ENCODE peak calls at places on chromosomes 16 and 17, in seven cellular contexts. M is CD8-positive, alpha-beta T cell; K is RWPE2; E is heart left ventricle; L is IMR-90; P is esophagus squamous epithelium; X is lung. G is an unnamed sample. For H3K4me1, the result is how much of the 10 kb centered on the place peaks cover.

GRCh38 chr17:78804777-78805176 is 22.7 kb upstream of the CYTH1 start:
- DNase-seq in M (no peak), E (peak), L (no peak), K (no peak), X (no peak), P (no peak), G (no peak)

GRCh38 chr17:79707931-79708891 is 22.5 kb upstream of the ENPP7 start:
- DNase-seq in L (peak), P (no peak), K (no peak), X (no peak), E (peak), M (peak), G (peak)

GRCh38 chr17:4541328-4542002 is 13.7 kb downstream of the MYBBP1A start:
- DNase-seq in K (no peak), M (no peak), L (no peak), X (no peak), E (no peak), P (no peak), G (no peak)

GRCh38 chr17:45172541-45173286 is 11.0 kb downstream of the HEXIM2 start:
- DNase-seq in K (peak), P (no peak), M (peak), E (peak), X (peak), L (peak), G (peak)

GRCh38 chr16:8848939-8849391 is 19.8 kb downstream of the CARHSP1 start:
- DNase-seq in M (no peak), E (no peak), X (no peak), P (no peak), K (peak), L (peak), G (peak)

GRCh38 chr16:26672206-26672605 is 394.5 kb upstream of the C16orf82 start:
- DNase-seq in E (no peak), X (no peak), M (no peak), K (no peak), P (no peak), L (no peak), G (no peak)

GRCh38 chr17:80860101-80860671 is 131.5 kb upstream of the CHMP6 start:
- DNase-seq in E (no peak), L (no peak), M (no peak), P (no peak), K (peak), X (no peak), G (no peak)

GRCh38 chr17:7425756-7426155 is 340 bp downstream of the SPEM2 start:
- DNase-seq in K (no peak), E (no peak), L (no peak), M (no peak), P (no peak), X (no peak), G (no peak)

GRCh38 chr17:51427259-51428255 is 167.2 kb downstream of the UTP18 start:
- DNase-seq in L (no peak), E (no peak), K (no peak), P (no peak), M (peak), X (no peak), G (no peak)

GRCh38 chr17:62793919-62794665 is 14.0 kb downstream of the MARCHF10 start:
- DNase-seq in M (no peak), L (no peak), P (no peak), X (no peak), E (no peak), K (no peak), G (no peak)

GRCh38 chr17:40362696-40363479 is 1.6 kb downstream of the GJD3 start:
- DNase-seq in L (peak), E (peak), M (peak), X (peak), P (no peak), K (peak), G (peak)

GRCh38 chr17:76726766-76727718 is at the start of gene METTL23:
- DNase-seq in K (peak), M (peak), L (peak), X (peak), E (peak), P (no peak), G (peak)
- H3K4me1 ChIP-seq in K (under half), M (under half), L (under half), X (under half), E (under half), P (under half), G (under half)

GRCh38 chr16:662597-662996 is 5.3 kb upstream of the RHOT2 start:
- DNase-seq in X (no peak), M (no peak), E (no peak), L (no peak), P (no peak), K (no peak), G (no peak)

GRCh38 chr16:660132-660458 is 7.8 kb upstream of the RHOT2 start:
- DNase-seq in P (no peak), M (no peak), X (no peak), K (no peak), L (no peak), E (no peak), G (no peak)

GRCh38 chr16:660459-661183 is 7.3 kb upstream of the RHOT2 start:
- DNase-seq in K (peak), X (peak), M (peak), P (no peak), L (peak), E (peak), G (peak)

GRCh38 chr16:662095-662494 is 5.8 kb upstream of the RHOT2 start:
- DNase-seq in M (no peak), X (no peak), P (no peak), K (no peak), L (no peak), E (no peak), G (no peak)

GRCh38 chr16:661184-661821 is 6.6 kb upstream of the RHOT2 start:
- DNase-seq in K (no peak), L (no peak), E (no peak), P (no peak), M (no peak), X (no peak), G (peak)
- TF ChIP-seq CTCF in K (no peak), L (no peak), E (no peak), P (no peak), M (no peak), X (no peak), G (no peak)

DNA sequence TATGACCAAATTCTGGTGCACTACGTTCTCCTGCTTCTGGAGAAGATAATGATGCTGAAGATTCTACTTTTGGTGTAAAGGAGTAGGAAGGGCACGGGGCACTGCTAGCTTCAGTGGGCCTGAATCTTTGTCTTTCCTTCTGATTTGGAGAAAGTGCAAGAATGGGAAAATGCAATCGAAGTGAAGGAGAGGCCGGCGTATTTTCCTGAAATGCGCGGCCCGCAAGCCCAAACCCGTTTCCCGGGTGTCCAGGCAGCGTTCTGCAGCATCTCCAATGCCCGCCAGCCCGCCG is 372 bp upstream of the NDE1 start:
- DNase-seq in L (no peak), E (no peak), K (no peak), X (no peak), M (no peak), P (no peak), G (no peak)
- H3K27ac ChIP-seq in L (no peak), E (no peak), K (peak), X (peak), M (peak), P (peak), G (peak)

DNA sequence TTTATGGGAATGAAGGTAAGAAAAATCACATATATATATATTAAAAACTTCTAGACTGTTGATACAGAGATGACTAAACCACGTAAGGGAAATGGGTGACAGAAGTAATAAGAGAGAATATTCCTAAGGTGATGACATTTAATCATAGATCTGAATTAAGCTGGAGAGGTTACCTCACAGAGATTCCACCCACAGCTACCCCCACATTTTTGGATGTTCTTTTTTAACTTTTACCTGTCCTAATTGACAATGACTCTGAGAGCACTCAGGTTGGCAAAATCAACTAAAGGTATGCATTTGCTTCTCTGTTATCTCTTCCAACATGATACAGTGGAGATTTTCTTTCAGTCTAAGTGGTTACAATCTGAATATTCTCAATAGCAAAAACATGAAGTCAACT is 1280.6 kb downstream of the CDH11 start:
- DNase-seq in X (no peak), K (no peak), L (no peak), M (no peak), E (no peak), P (no peak), G (no peak)
- H3K4me1 ChIP-seq in X (under half), K (under half), L (under half), M (under half), E (under half), P (under half), G (under half)

DNA sequence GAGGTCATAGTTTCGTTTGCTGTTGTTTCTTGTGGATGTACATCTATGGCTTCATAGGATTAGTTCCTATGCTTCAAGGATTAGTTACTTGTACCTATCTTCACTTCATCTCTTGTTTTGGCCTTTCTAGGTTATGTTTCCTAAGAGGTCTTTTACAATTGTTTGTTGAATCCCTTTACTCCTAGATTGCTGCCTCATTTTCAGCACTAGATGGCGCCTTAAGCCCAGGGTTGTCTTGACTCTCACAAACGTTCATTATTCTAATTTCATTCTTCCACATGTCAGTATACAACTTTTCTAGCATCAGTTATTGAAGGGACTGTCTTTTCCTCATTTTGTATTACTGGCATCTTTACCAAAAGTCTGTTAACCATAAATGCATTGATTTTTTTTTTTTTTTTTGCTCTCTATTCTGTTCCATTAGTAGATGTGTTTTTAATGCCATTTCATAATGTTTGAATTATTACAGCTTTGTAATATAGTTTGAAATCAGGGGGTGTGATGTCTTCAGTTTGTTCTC is 45.0 kb upstream of the NACA2 start:
- DNase-seq in K (no peak), P (no peak), L (peak), X (no peak), M (no peak), E (no peak), G (no peak)
- TF ChIP-seq CTCF in K (peak), P (peak), L (peak), X (peak), M (peak), E (peak), G (peak)

DNA sequence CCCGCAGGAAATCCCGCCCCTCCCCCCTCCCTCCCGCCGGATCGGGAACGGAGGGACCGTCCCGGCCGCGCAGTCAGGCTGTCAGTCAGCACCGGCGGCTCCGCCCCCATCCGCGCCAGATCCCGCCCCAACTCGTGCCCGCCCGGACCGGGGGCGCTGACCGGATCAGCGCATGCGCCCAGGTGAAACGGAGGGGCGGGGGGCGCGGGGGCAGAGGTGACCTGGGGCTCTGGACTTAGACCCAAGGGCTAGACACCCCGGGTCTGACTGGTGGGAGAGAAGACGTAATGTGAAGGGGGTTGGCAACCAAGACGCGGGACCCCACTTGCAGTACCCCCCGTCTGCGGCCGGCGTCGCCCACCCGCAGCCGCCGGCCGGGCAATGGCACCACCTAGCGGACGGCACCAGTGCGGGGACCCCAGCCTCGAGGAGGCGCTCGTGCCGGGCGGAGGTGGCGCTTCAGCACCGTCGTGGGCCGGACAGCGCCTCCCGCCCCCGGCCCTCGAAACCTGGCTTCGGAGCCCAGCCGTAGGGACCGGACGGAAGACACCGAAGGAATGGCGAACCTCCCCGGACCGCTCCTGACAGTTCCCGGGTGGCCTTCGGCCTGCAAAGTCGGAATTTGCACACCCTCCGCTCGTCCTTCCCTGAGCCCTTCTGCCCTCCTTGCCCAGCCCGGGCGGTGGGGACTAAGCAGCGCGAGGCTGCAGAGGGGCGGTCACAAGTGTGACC is at the start of gene CASKIN2:
- DNase-seq in P (peak), M (peak), X (peak), K (peak), E (peak), L (peak), G (peak)
- H3K27ac ChIP-seq in P (peak), M (peak), X (peak), K (peak), E (peak), L (peak), G (peak)

GRCh38 chr16:11672206-11673090 is 4.2 kb downstream of the SNN start:
- DNase-seq in X (no peak), M (peak), K (no peak), E (peak), L (no peak), P (no peak), G (peak)

GRCh38 chr16:11671676-11672075 is 3.4 kb downstream of the SNN start:
- DNase-seq in X (no peak), E (no peak), M (no peak), P (no peak), K (no peak), L (no peak), G (no peak)

GRCh38 chr16:11669380-11670146 is 1.3 kb downstream of the SNN start:
- DNase-seq in P (no peak), K (no peak), E (peak), X (peak), L (peak), M (no peak), G (peak)

GRCh38 chr16:11670171-11671131 is 2.2 kb downstream of the SNN start:
- DNase-seq in L (no peak), P (no peak), E (no peak), K (no peak), M (no peak), X (no peak), G (no peak)

DNA sequence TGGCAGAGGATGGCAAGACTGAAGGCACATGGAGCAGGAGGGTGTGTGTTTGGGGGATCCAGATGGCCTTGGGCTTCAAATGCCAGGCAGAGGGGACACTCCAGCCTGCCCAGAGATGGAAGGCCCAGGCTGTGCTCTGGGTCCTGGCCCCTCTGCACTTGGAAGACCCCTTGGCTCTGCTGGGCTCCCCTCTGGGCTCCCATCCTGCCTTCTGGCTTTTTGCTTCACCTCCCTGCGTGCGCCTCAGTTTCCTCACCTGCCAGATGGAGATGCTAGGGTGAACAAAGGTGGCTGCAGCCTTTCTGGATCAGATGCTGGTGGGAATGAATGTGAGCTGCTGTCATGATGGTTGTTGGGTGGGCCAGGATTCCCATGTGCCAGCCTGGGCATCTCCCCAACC is 3.0 kb downstream of the SNN start:
- DNase-seq in E (no peak), M (no peak), L (no peak), X (no peak), K (no peak), P (no peak), G (no peak)
- H3K4me1 ChIP-seq in E (half or more), M (half or more), L (under half), X (under half), K (under half), P (half or more), G (under half)

GRCh38 chr17:17146791-17147406 is 59.2 kb downstream of the PLD6 start:
- DNase-seq in P (no peak), M (peak), L (no peak), E (no peak), K (no peak), X (no peak), G (no peak)
- TF ChIP-seq CTCF in P (no peak), M (no peak), L (peak), E (peak), K (peak), X (peak), G (peak)